ENCODE peak calls at places on chromosomes 4 and X, in ten cellular contexts. C is A549, H is heart right ventricle, I is neural progenitor cell, A is stomach, K is spleen, V is heart left ventricle, J is left ventricle myocardium inferior, R is psoas muscle, P is uterus. D is an unnamed sample. For H3K4me1, the result is how much of the 10 kb centered on the place peaks cover.

GRCh38 chr4:112813790-112814189 is 176.8 kb downstream of the LARP7 start:
- DNase-seq in J (no peak), K (no peak), V (no peak), I (no peak), A (no peak), C (no peak), H (no peak), R (no peak), P (no peak), D (no peak)

GRCh38 chr4:173499568-173500535 is 30.2 kb downstream of the HAND2 start:
- DNase-seq in C (no peak), A (no peak), R (no peak), V (no peak), K (no peak), J (no peak), H (no peak), I (no peak), P (no peak), D (no peak)

GRCh38 chr4:113673450-113673849 is 88.1 kb downstream of the CAMK2D start:
- DNase-seq in C (no peak), H (no peak), I (peak), P (no peak), J (no peak), K (peak), V (no peak), R (no peak), A (no peak), D (peak)

GRCh38 chr4:5945936-5946335 is 53.0 kb upstream of the CRMP1 start:
- DNase-seq in I (no peak), H (no peak), K (peak), A (no peak), R (no peak), J (no peak), C (no peak), V (no peak), P (no peak), D (no peak)

GRCh38 chr4:18645356-18645755 is 623.8 kb upstream of the LCORL start:
- DNase-seq in P (no peak), V (no peak), I (no peak), J (no peak), H (no peak), K (no peak), C (no peak), R (no peak), A (no peak), D (peak)

GRCh38 chr4:134762053-134762452 is 560.5 kb upstream of the PABPC4L start:
- DNase-seq in R (no peak), A (no peak), P (no peak), V (no peak), H (no peak), K (no peak), J (no peak), I (no peak), C (no peak), D (peak)

GRCh38 chr4:13208558-13209193 is 275.5 kb downstream of the RAB28 start:
- DNase-seq in J (no peak), K (no peak), I (no peak), H (no peak), V (no peak), C (no peak), P (no peak), A (no peak), R (no peak), D (no peak)

GRCh38 chr4:159417006-159417405 is 314.1 kb downstream of the RAPGEF2 start:
- DNase-seq in H (no peak), V (no peak), J (no peak), R (no peak), C (no peak), K (no peak), P (no peak), I (no peak), A (no peak), D (no peak)

GRCh38 chrX:41092776-41093175 is 7.5 kb downstream of the USP9X start:
- DNase-seq in R (no peak), I (no peak), P (no peak), A (no peak), V (no peak), K (no peak), H (no peak), J (no peak), C (no peak), D (no peak)
- H3K4me1 ChIP-seq in R (half or more), I (half or more), P (under half), A (half or more), V (half or more), K (half or more), H (half or more), J (half or more), C (half or more), D (under half)

GRCh38 chr4:82124365-82124764 is 249.4 kb downstream of the HNRNPD start:
- DNase-seq in K (no peak), J (no peak), H (no peak), C (no peak), A (no peak), I (no peak), V (no peak), R (no peak), P (no peak), D (peak)
- TF ChIP-seq CTCF in K (no peak), J (no peak), H (no peak), C (no peak), A (no peak), I (no peak), V (no peak), R (no peak), P (no peak), D (no peak)

DNA sequence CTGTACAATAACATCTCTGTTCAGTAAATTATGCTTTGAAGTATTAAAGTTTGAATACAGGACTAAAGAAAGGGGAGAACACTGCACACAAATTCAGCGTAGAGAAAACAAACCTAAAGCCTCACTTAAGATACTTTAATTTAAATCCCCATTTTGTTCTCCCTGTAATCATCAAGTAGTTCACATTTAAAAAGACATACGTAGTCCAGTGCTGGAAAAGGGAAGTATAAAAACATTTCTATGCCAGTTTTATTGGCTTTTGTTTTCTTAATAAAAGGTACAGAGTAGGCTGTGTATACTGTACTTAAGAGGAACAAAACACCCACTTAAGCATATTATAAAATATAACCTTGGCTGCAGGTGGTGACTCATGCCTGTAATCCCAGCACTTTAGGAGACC is 101.6 kb downstream of the FGF16 start:
- DNase-seq in I (no peak), A (no peak), H (no peak), R (no peak), J (no peak), V (no peak), P (no peak), K (no peak), C (no peak), D (no peak)
- H3K4me3 ChIP-seq in I (no peak), A (no peak), H (no peak), R (no peak), J (no peak), V (no peak), P (no peak), K (no peak), C (no peak), D (no peak)

GRCh38 chrX:24979081-24979480 is 36.7 kb downstream of the ARX start:
- DNase-seq in J (no peak), A (no peak), H (no peak), R (no peak), P (no peak), K (no peak), C (no peak), I (no peak), V (no peak), D (no peak)
- H3K4me1 ChIP-seq in J (under half), A (under half), H (under half), R (under half), P (under half), K (under half), C (under half), I (under half), V (under half), D (under half)

DNA sequence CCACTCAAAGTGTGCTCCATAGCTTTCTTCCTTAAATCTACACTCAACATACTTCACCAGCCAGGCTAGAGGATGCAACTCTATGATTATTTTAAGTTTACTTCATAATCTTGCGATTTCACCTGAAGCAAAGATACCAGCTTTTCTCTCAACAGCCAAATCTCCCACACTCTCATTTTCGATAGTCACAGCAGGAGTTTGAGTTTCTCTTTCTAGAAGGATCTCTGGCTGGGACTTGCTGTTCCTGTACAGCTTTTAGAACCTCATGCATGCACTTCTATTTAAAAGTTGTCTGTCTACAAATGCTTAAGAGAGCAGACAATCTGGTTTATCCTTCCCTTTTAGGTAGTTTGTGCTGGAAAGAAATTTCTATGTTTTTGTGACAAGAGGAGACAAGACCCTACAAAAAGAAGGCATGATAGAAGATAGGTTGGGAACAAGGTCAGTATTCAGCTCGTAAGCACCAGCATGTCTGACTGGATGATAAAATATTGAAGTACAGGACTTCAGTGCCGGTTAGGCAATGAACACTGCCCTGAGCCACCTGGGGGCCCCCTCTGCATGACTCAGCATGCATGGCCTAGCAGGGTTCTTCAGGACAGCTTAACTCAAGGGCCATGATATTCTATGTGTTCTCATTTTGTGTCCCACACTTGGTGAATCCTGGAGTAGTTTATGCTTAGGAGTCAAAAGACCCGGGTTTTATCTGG is 65.6 kb downstream of the ATXN3L start:
- DNase-seq in R (no peak), K (peak), P (peak), J (no peak), V (no peak), C (no peak), A (no peak), I (peak), H (no peak), D (peak)
- TF ChIP-seq CTCF in R (no peak), K (no peak), P (no peak), J (no peak), V (no peak), C (no peak), A (no peak), I (no peak), H (no peak), D (no peak)

GRCh38 chr4:124146071-124146470 is 566.5 kb downstream of the ANKRD50 start:
- DNase-seq in C (no peak), K (no peak), I (no peak), P (no peak), J (no peak), A (no peak), R (no peak), H (no peak), V (no peak), D (no peak)
- H3K4me3 ChIP-seq in C (no peak), K (no peak), I (no peak), P (no peak), J (no peak), A (no peak), R (no peak), H (no peak), V (no peak), D (no peak)

DNA sequence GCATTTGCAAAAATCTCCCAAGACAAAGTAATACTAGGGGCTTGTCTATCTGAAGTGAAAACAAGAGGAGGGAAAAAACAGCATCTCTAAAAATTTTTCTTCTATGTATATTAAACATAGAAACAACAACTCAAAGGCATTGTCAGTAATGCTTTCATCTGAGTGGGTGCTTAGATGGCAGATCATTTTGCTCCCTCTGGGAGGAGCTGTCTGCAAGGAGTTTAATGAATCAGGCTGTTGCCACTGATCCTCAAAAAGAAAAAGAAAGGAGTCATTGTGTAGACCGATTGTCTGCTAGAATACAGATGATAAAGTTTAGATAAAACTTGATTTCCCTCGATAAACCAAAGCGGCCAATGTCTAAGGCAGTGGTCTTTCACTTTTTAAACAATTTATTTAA is 49.7 kb upstream of the KLHL8 start:
- DNase-seq in R (no peak), A (no peak), P (no peak), J (no peak), V (no peak), C (peak), H (peak), I (peak), K (no peak), D (no peak)
- H3K4me1 ChIP-seq in R (under half), A (under half), P (under half), J (under half), V (under half), C (under half), H (under half), I (under half), K (under half), D (under half)